ENCODE peak calls at places on chromosome 1, in seven cellular contexts. One of them, this sample, is unnamed.

GRCh38 chr1:192350351-192350750 is 33.6 kb downstream of the RGS21 start:
- DNase-seq in Right ventricle myocardium superior: no peak
- DNase-seq in HCEC 1CT: no peak
- DNase-seq in GM06990: no peak
- DNase-seq in ovary: no peak
- DNase-seq in neuronal stem cell: no peak
- DNase-seq in Caki2: no peak
- DNase-seq in this sample: no peak

GRCh38 chr1:168137515-168137821 is 738 bp upstream of the GPR161 start:
- DNase-seq in ovary: no peak
- DNase-seq in GM06990: no peak
- DNase-seq in neuronal stem cell: no peak
- DNase-seq in Right ventricle myocardium superior: no peak
- DNase-seq in Caki2: no peak
- DNase-seq in HCEC 1CT: no peak
- DNase-seq in this sample: no peak

GRCh38 chr1:246147471-246148461 is 359.3 kb downstream of the SMYD3 start:
- DNase-seq in ovary: no peak
- DNase-seq in GM06990: no peak
- DNase-seq in Caki2: no peak
- DNase-seq in HCEC 1CT: no peak
- DNase-seq in neuronal stem cell: no peak
- DNase-seq in Right ventricle myocardium superior: no peak
- DNase-seq in this sample: no peak

GRCh38 chr1:85894651-85895050 is 186.4 kb upstream of the ZNHIT6 start:
- DNase-seq in GM06990: no peak
- DNase-seq in neuronal stem cell: no peak
- DNase-seq in Caki2: no peak
- DNase-seq in Right ventricle myocardium superior: peak
- DNase-seq in ovary: peak
- DNase-seq in HCEC 1CT: peak
- DNase-seq in this sample: peak

GRCh38 chr1:110339427-110340206 is 440 bp downstream of the RBM15 start:
- DNase-seq in GM06990: peak
- DNase-seq in HCEC 1CT: peak
- DNase-seq in Right ventricle myocardium superior: peak
- DNase-seq in neuronal stem cell: no peak
- DNase-seq in Caki2: peak
- DNase-seq in ovary: no peak
- DNase-seq in this sample: peak

GRCh38 chr1:44012941-44013609 is 18.2 kb downstream of the SLC6A9 start:
- DNase-seq in HCEC 1CT: no peak
- DNase-seq in ovary: no peak
- DNase-seq in Caki2: no peak
- DNase-seq in GM06990: no peak
- DNase-seq in neuronal stem cell: no peak
- DNase-seq in Right ventricle myocardium superior: no peak
- DNase-seq in this sample: no peak

GRCh38 chr1:167617100-167617949 is 12.7 kb upstream of the RCSD1 start:
- DNase-seq in ovary: no peak
- DNase-seq in neuronal stem cell: no peak
- DNase-seq in HCEC 1CT: peak
- DNase-seq in GM06990: peak
- DNase-seq in Caki2: no peak
- DNase-seq in Right ventricle myocardium superior: peak
- DNase-seq in this sample: no peak

GRCh38 chr1:116290920-116291465 is 82.1 kb upstream of the ATP1A1 start:
- DNase-seq in ovary: no peak
- DNase-seq in neuronal stem cell: no peak
- DNase-seq in Caki2: no peak
- DNase-seq in Right ventricle myocardium superior: no peak
- DNase-seq in HCEC 1CT: no peak
- DNase-seq in GM06990: no peak
- DNase-seq in this sample: no peak

GRCh38 chr1:59128784-59129227 is 168.1 kb upstream of the FGGY start:
- DNase-seq in Caki2: peak
- DNase-seq in ovary: no peak
- DNase-seq in neuronal stem cell: peak
- DNase-seq in Right ventricle myocardium superior: no peak
- DNase-seq in GM06990: no peak
- DNase-seq in HCEC 1CT: peak
- DNase-seq in this sample: peak

GRCh38 chr1:27394925-27395324 is 2.5 kb downstream of the GPR3 start:
- DNase-seq in Right ventricle myocardium superior: no peak
- DNase-seq in GM06990: no peak
- DNase-seq in ovary: no peak
- DNase-seq in Caki2: no peak
- DNase-seq in HCEC 1CT: peak
- DNase-seq in neuronal stem cell: no peak
- DNase-seq in this sample: no peak

GRCh38 chr1:233172201-233172600 is 123.3 kb downstream of the PCNX2 start:
- DNase-seq in ovary: no peak
- DNase-seq in GM06990: no peak
- DNase-seq in neuronal stem cell: no peak
- DNase-seq in Caki2: peak
- DNase-seq in Right ventricle myocardium superior: no peak
- DNase-seq in HCEC 1CT: peak
- DNase-seq in this sample: peak

GRCh38 chr1:176566004-176566975 is 103.3 kb downstream of the PAPPA2 start:
- DNase-seq in ovary: no peak
- DNase-seq in HCEC 1CT: peak
- DNase-seq in GM06990: no peak
- DNase-seq in Caki2: no peak
- DNase-seq in Right ventricle myocardium superior: no peak
- DNase-seq in neuronal stem cell: no peak
- DNase-seq in this sample: peak